ENCODE peak calls at places on chromosomes 12 and 14, in six cellular contexts. S is Peyer's patch, J is HAP-1, X is heart left ventricle, F is endothelial cell of umbilical vein, B is small intestine. Q is an unnamed sample. For H3K27me3 and H3K4me1, the result is how much of the 10 kb centered on the place peaks cover.

GRCh38 chr12:106427917-106428316 is 70.4 kb downstream of the POLR3B start:
- DNase-seq in B (no peak), S (no peak), F (no peak), X (no peak), J (no peak), Q (no peak)

GRCh38 chr14:67583711-67584644 is 16.1 kb downstream of the PIGH start:
- DNase-seq in J (peak), F (peak), X (no peak), B (peak), S (peak), Q (peak)

GRCh38 chr14:63308723-63309317 is 9.9 kb downstream of the GPHB5 start:
- DNase-seq in F (peak), X (no peak), B (peak), J (peak), S (no peak), Q (peak)

GRCh38 chr12:3795096-3795799 is 42.3 kb upstream of the CRACR2A start:
- DNase-seq in F (no peak), S (no peak), X (no peak), J (no peak), B (no peak), Q (no peak)

GRCh38 chr12:13437541-13437940 is 241.0 kb downstream of the EMP1 start:
- DNase-seq in F (no peak), B (no peak), J (no peak), X (no peak), S (no peak), Q (no peak)

GRCh38 chr12:5165296-5165970 is 121.8 kb downstream of the KCNA5 start:
- DNase-seq in X (no peak), S (no peak), F (no peak), J (no peak), B (no peak), Q (no peak)

GRCh38 chr12:12881495-12881894 is 9.9 kb upstream of the GPRC5A start:
- DNase-seq in F (peak), X (no peak), J (no peak), S (no peak), B (peak), Q (no peak)

GRCh38 chr14:72864712-72865365 is 29.1 kb downstream of the DPF3 start:
- DNase-seq in X (no peak), S (peak), J (no peak), B (no peak), F (no peak), Q (no peak)

GRCh38 chr12:52925717-52926595 is 21.1 kb upstream of the KRT8 start:
- DNase-seq in X (no peak), S (peak), F (no peak), J (no peak), B (peak), Q (no peak)

GRCh38 chr12:105561981-105562726 is 231.7 kb downstream of the C12orf75 start:
- DNase-seq in X (no peak), F (peak), J (no peak), B (peak), S (no peak), Q (peak)

GRCh38 chr14:86015511-86015910 is 485.6 kb downstream of the FLRT2 start:
- DNase-seq in J (no peak), F (no peak), X (no peak), S (no peak), B (no peak), Q (no peak)

GRCh38 chr12:2666846-2667245 is 127.9 kb upstream of the FKBP4 start:
- DNase-seq in F (no peak), X (no peak), J (no peak), B (no peak), S (peak), Q (no peak)

DNA sequence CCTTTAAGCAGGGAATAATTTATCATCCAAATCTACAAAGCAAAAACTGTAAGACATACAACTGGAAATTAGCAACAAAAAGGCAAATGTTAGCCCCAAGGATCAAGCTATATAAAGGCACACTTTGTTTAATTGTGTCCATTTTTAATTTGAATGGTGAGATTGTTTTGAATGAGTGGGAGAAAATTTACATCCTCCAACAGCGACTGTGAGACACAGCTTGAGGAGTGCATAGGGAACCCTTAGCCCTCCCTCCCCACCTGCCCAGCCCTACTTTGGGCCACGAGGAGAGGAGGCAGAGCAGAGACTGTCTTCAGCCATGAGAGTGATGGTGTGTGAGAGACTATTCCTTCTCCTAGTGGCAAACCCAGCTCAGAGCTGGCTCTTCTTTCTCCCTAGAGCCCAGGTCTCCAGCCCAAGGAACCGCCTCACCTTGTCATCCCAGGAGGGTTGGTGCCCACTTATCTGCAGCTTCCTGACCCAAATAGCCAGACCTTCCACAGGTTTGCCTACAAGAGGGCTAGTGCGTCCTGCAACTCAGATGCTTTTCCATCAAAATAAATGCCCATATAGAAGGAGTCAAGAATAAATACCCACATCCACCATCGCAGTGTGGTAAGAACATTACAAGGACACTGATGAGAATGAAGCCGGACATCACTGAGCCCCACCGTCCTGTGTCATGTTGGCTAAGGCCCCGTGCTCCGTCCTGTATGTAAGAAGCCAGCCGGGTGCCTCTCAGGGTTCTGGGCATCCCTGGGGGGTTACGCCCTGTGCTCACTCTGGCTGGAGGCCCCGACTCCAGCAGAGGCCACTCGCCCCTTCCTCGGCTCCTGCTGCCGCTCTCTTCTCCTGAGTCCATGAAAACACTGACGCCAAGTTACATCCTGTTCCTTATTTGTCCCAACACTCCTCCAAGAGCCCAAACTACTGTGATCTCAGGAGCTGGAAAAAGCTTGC is 36.4 kb upstream of the C14orf180 start:
- DNase-seq in S (no peak), F (no peak), J (peak), B (no peak), X (no peak), Q (no peak)
- H3K27me3 ChIP-seq in S (under half), F (under half), J (under half), B (under half), X (under half), Q (under half)

DNA sequence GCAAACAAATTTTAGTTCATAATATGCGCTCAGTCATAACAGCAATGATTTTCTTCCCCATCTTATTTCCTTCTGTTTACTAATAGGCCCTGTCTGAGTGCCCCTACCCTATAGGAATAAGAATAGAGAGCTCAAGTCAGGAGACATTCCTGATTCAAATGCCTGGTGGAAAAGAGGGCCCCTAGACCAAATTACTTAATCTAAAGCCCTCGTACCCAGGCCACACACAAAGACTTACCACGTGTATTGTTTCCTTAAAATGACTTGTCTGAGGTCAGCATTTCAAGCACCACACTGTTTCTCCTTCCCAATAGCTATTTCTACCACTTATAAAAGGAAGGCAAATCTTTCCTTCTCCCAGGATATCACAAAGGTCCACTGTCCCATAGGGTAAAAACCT is 314.9 kb upstream of the TMTC1 start:
- DNase-seq in X (no peak), J (peak), S (no peak), B (no peak), F (no peak), Q (no peak)
- H3K4me1 ChIP-seq in X (under half), J (under half), S (under half), B (under half), F (under half), Q (under half)

DNA sequence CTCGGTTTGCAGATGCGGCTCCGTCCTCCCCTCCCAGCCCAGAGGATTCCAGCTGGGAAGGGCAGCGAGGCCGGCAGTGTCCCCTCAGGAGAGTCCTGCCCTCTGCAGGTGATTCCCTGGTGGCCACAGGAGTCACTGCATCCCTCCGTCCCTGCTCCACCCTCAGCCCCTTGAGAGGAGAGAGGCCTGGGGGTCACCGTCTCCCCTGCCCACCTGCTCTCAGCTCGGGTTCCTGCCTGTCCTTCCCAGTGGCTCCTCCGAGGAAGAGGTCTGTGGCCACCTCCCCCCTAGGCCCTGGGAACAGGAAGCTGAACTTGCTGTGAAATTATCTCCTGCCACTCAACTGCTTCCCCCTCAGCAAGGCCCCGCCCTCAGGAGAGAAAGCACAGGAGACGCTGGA is 12.9 kb upstream of the GALNT9 start:
- DNase-seq in X (no peak), J (peak), B (no peak), S (no peak), F (no peak), Q (no peak)
- H3K27me3 ChIP-seq in X (under half), J (under half), B (under half), S (under half), F (under half), Q (half or more)

DNA sequence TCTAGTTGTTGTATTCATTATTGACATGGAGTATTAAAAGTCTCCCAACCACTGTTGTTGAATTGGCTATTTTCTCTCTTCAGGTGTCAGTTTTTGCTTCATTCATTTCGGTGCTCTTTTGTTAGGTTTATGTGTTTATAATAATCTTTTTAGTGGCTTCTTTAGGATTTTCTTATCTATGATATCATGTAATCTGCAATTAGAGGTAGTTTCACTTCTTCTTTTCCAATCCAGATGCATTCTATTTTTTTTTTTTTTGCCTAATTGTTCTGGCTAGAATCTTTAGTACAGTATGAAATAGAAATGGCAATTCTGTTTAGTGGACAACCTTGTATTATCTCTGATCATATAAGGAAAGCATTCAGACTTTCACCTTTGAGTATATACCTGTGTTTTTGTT is 17.4 kb downstream of the CNOT2 start:
- DNase-seq in S (no peak), F (no peak), J (no peak), X (no peak), B (no peak), Q (no peak)
- H3K4me1 ChIP-seq in S (under half), F (under half), J (under half), X (under half), B (under half), Q (under half)

DNA sequence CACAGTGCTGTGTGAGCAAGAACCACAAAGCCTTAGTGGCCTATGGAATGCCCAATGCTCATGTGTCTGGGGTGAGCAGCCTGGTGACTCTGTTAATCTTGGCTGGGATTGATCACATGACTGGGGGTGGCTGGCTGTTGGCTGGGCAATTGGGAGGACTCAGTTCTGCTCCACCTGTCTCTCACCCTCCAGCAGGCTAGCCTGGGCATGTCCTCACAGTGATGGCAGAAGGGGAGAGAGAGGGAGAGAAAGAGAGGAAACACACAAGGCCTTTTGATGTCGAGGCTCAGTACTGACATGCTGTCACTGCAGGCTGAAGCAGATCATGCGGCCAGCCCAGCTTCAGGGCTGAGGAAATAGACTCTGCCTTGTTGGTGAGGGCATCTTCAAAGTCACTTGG is 136.8 kb downstream of the TBX5 start:
- DNase-seq in S (no peak), X (no peak), F (no peak), J (peak), B (no peak), Q (no peak)
- H3K27me3 ChIP-seq in S (under half), X (under half), F (under half), J (under half), B (under half), Q (under half)